ENCODE peak calls at places on chromosomes 3 and 15, in four cellular contexts. D, S, J and G are unnamed samples.

GRCh38 chr15:69417581-69417980 is 3.4 kb downstream of the KIF23 start:
- DNase-seq in J (no peak), S (no peak), D (no peak), G (no peak)

GRCh38 chr15:91860498-91860897 is 7.0 kb downstream of the SLCO3A1 start:
- DNase-seq in J (no peak), D (no peak), S (no peak), G (no peak)

GRCh38 chr15:101600024-101600423 is 52.2 kb downstream of the TM2D3 start:
- DNase-seq in D (no peak), J (no peak), S (no peak), G (no peak)

GRCh38 chr15:72368895-72369294 is 6.9 kb downstream of the HEXA start:
- DNase-seq in D (no peak), J (no peak), S (no peak), G (no peak)

GRCh38 chr15:68175527-68175926 is 29.6 kb downstream of the CALML4 start:
- DNase-seq in D (no peak), J (no peak), S (no peak), G (no peak)

GRCh38 chr3:185282696-185283373 is 29.0 kb upstream of the EHHADH start:
- DNase-seq in D (peak; percentile 77), J (no peak), S (peak; percentile 94), G (peak; percentile 87)

GRCh38 chr3:143358793-143359491 is 239.4 kb downstream of the CHST2 start:
- DNase-seq in J (no peak), S (no peak), D (no peak), G (no peak)

GRCh38 chr3:148360046-148360445 is 337.7 kb upstream of the AGTR1 start:
- DNase-seq in S (no peak), J (no peak), D (no peak), G (no peak)

GRCh38 chr15:89075121-89075640 is 13.1 kb upstream of the ABHD2 start:
- DNase-seq in J (no peak), S (no peak), D (no peak), G (no peak)

GRCh38 chr3:184814214-184814613 is 2.2 kb downstream of the VPS8 start:
- DNase-seq in J (no peak), S (no peak), D (peak; percentile 8), G (no peak)

GRCh38 chr15:40871749-40872617 is 2.1 kb downstream of the RHOV start:
- DNase-seq in S (no peak), J (peak; percentile 11), D (peak; percentile 76), G (no peak)

GRCh38 chr15:69820819-69821218 is 276.9 kb downstream of the TLE3 start:
- DNase-seq in J (no peak), D (no peak), S (no peak), G (no peak)

DNA sequence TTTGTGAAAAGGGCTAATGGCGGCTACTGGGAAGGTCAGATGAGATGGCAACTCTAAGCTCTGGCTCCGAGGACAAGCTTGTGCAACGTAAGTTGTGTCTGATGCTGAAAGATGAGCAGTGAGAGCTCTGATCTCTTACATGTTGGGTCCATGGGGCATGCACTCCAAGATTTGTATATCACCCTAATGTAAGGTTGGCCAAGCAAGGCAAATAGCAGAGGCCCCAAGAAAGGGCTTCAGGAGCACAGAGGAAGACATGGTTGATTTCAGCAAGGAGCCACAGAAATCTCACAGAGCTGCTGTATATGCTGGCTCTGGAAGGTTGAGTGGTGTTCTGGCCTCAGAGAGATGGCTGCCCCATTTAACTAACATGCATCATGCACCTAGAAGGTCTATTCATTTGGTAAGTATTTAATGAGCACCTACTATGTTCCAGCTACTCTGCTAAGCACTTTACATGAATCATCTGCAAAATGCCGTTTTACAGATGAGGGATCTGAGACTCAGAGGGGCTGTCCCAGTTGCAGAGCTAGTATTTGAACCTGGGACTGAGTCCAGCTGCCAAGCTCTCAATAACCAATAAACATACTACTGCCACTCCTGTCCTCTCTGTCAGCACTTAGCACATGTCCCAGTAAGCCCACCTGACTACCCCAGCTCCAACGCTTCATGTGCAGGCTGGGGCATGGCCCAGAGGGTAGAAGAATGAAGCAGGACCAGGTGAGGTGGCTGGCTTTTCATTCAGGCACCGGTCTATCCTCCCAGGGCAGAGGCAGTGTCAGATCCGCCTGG is 27.7 kb upstream of the ATP2B2 start:
- DNase-seq in J (no peak), S (no peak), D (no peak), G (no peak)
- TF ChIP-seq POLR2AphosphoS2 in J (no peak), S (no peak), D (no peak), G (no peak)

DNA sequence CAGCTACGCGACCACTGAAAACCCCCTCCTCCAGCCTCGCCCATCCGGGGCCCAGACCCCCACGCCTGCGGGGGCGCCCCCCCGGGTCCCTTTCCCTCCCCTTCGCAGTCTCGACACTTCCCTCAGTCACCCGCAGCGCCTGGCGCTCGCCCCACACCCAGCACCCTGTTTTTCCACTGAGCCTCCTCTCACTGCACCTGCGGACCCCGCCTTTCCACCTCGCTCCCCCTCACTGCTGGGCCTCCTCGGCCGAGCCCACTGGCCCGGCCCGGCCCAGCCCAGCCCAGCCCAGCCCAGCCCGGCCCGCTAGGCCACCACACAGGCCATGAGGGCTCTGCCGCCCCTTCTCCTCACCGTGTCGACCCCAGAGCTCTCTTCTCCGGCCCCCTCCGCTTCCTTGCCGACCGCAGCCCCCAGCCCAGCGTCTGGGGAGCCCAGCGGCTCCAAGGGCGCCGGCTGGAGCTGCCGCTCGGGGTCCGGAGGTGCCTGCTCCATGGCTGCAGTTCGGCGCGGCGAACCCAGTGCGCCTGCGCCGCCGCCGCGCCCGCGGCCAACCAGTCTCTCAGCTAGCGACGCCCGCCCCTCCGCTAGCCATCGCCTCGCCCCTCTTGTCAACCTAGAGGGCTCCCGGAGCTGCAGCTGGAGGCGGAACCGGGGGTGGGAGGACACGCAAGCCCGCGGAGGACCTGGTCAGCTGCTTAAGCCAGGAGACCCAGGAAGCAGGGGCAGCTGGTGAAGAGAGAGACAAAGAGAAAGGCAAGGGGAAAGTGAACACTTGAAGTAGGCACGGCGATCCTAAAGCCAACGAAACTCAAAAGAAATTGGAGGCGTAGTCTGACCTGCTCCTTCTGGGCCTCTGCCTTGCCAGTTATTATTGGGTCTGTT is at the start of gene SNX4:
- DNase-seq in S (peak; percentile 90), J (peak; percentile 81), D (peak; percentile 63), G (peak; percentile 58)
- TF ChIP-seq EP300 in S (no peak), J (no peak), D (no peak), G (no peak)

DNA sequence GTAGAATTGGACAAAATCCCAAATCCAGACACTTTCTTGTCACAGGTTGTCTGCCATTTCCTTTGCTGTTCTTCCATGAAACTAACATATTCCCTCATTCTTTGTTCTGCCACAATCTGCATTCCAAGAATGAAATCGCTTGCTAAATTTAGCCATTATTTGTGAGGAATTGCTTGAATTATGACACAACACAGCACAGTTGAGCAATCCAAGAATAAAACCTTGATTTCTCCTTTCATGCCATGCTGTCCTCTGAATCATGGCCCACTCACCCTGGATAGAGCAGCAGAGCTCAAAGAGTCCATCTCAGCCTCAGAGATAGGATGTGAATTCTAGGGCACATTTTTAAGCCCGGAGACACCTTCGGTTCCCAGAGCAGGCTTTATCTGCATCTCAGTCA is 35.2 kb upstream of the GREM1 start:
- DNase-seq in D (no peak), J (no peak), S (no peak), G (peak; percentile 54)
- TF ChIP-seq POLR2AphosphoS2 in D (no peak), J (no peak), S (no peak), G (no peak)

GRCh38 chr15:96171271-96171739 is 159.2 kb upstream of the NR2F2 start:
- DNase-seq in J (no peak), D (no peak), S (peak; percentile 88), G (peak; percentile 78)

GRCh38 chr15:96165775-96166174 is 164.7 kb upstream of the NR2F2 start:
- DNase-seq in D (no peak), S (no peak), J (no peak), G (no peak)

GRCh38 chr15:96162322-96162721 is 168.2 kb upstream of the NR2F2 start:
- DNase-seq in S (peak; percentile 28), J (no peak), D (no peak), G (no peak)

GRCh38 chr15:96170616-96171270 is 159.8 kb upstream of the NR2F2 start:
- DNase-seq in D (no peak), S (peak; percentile 9), J (no peak), G (no peak)

DNA sequence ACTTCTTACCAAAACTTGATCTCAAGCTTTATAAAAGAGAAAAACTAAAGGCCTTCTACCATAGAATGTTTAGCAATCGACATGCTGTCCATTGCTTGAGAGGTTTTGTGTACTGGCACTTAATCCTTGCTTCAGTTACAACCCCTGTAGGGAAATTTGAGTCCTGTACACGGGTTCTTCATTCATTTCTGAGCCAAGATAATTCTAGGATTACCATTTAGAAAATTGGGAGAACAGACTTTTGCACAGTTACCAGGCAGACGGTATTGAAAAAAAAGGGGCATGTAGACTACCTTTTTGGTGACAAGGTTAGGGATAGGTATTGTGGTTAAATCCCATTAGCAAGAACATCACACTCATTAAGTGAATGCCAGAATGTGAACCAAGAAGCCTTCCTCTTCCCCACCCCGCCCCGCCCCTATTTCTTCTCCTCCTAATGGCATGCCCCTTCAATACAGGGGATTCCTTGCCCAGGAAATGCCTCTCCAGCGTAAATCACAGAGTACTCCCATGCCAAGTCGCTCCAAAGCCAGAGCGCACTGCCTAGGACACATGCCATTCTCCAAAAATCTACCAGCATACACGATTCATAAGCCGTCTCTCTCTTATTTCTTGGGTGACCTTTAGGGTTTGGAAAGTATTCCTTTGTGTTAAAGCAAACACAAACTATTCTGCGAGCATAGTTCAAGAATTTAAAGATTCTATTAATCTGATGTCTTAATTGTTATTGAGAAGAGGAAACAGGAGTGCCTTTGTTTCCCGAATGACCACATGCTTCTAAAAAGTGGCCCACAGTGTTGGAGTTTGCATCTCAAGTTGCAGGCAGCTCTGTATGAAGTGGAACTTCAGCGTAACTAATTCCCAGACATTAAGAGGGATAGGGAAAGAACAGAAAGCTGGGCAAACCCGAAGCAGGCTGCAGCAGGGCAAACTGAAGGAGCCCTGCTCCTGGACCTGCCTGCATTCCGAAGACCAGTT is 164.0 kb upstream of the NR2F2 start:
- DNase-seq in S (no peak), J (no peak), D (no peak), G (no peak)
- TF ChIP-seq EP300 in S (no peak), J (no peak), D (no peak), G (no peak)

DNA sequence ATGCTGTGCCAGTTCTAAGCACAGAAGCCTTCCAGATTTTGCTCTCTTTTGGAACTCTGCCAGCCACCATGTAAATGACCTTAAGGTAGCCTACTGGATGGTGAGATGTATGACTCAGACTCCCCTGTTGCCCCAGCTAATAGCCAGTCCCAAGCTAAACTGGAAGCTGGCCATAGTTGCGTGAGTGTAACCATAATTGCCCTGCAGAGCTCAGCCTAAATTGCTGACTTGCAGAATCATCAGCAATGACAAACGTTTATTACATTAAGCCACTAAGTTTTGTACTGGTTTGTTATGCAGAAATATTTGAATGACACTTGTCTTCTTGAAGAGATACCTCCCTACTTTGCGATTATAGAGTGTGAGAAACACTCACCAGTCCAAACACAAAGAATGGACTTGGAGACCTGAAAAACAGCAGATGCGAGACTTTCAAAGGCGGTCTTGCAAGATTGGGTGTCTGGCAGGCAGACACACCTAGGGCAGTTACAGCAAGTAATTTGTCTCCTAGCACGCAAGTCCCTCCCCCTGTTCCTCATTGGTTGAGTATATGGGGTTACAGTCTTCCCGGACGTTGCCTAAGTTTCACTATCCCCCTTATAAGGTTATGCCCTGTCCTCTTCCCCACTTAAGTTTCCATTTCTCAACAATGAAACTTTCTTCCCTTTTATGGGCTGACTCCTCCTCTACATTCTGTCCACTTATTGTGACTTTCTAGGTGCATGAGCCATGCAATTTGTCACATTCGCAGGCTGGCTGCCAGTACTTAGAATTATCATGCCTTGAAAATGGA is 83.6 kb upstream of the XCR1 start:
- DNase-seq in S (no peak), D (peak; percentile 97), J (no peak), G (no peak)
- TF ChIP-seq POLR2AphosphoS2 in S (no peak), D (peak; percentile 70), J (no peak), G (no peak)

GRCh38 chr3:189392969-189393368 is 221.2 kb downstream of the TPRG1 start:
- DNase-seq in D (no peak), S (no peak), J (no peak), G (peak; percentile 94)
- TF ChIP-seq EP300 in D (no peak), S (no peak), J (no peak), G (peak; percentile 83)

GRCh38 chr15:63322541-63322940 is 45.1 kb downstream of the APH1B start:
- DNase-seq in D (no peak), S (no peak), J (peak; percentile 35), G (no peak)
- TF ChIP-seq POLR2AphosphoS2 in D (no peak), S (no peak), J (no peak), G (no peak)